ENCODE peak calls at places on chromosomes 5 and 9, in five cellular contexts. N is H9, P is neuronal stem cell, I is trophoblast cell, J is H1. K is an unnamed sample.

GRCh38 chr5:109654455-109654854 is 35.3 kb upstream of the MAN2A1 start:
- DNase-seq in N (no peak), P (no peak), I (no peak), J (no peak), K (no peak)

GRCh38 chr5:88660326-88660946 is 222.5 kb downstream of the MEF2C start:
- DNase-seq in N (peak; percentile 31), P (no peak), I (no peak), J (no peak), K (peak; percentile 39)

GRCh38 chr5:17039170-17039569 is 103.1 kb upstream of the MYO10 start:
- DNase-seq in N (no peak), P (no peak), I (no peak), J (no peak), K (no peak)

GRCh38 chr5:149799119-149799623 is 69.1 kb downstream of the PPARGC1B start:
- DNase-seq in N (no peak), P (no peak), I (no peak), J (no peak), K (peak; percentile 92)

GRCh38 chr9:87834357-87834756 is 48.3 kb upstream of the SPATA31E1 start:
- DNase-seq in N (peak; percentile 91), P (no peak), I (no peak), J (peak; percentile 49), K (no peak)

GRCh38 chr9:126162611-126163381 is 163.8 kb upstream of the MVB12B start:
- DNase-seq in N (no peak), P (no peak), I (no peak), J (no peak), K (no peak)

GRCh38 chr9:89523948-89524347 is 26.0 kb upstream of the SEMA4D start:
- DNase-seq in N (no peak), P (no peak), I (no peak), J (no peak), K (peak; percentile 14)

GRCh38 chr9:124356745-124357390 is 58.4 kb downstream of the PSMB7 start:
- DNase-seq in N (no peak), P (no peak), I (no peak), J (no peak), K (no peak)

GRCh38 chr9:131228096-131228495 is 48.2 kb downstream of the FAM78A start:
- DNase-seq in N (no peak), P (no peak), I (no peak), J (no peak), K (no peak)

GRCh38 chr9:136740491-136740890 is 2.2 kb downstream of the LCN10 start:
- DNase-seq in N (no peak), P (no peak), I (no peak), J (no peak), K (no peak)

GRCh38 chr9:123929177-123929869 is 603 bp downstream of the DENND1A start:
- DNase-seq in N (peak; percentile 37), P (no peak), I (peak; percentile 20), J (no peak), K (no peak)

GRCh38 chr9:113148996-113149960 is 1.5 kb upstream of the SLC31A2 start:
- DNase-seq in N (no peak), P (no peak), I (no peak), J (no peak), K (no peak)

GRCh38 chr9:121282309-121283071 is 14.5 kb downstream of the GSN start:
- DNase-seq in N (no peak), P (no peak), I (peak; percentile 35), J (no peak), K (peak; percentile 47)
- H3K23ac ChIP-seq in N (no peak overlapping the region), P (no peak overlapping the region), I (no peak overlapping the region), J (no peak overlapping the region), K (peak overlapping the region; percentile 87)

DNA sequence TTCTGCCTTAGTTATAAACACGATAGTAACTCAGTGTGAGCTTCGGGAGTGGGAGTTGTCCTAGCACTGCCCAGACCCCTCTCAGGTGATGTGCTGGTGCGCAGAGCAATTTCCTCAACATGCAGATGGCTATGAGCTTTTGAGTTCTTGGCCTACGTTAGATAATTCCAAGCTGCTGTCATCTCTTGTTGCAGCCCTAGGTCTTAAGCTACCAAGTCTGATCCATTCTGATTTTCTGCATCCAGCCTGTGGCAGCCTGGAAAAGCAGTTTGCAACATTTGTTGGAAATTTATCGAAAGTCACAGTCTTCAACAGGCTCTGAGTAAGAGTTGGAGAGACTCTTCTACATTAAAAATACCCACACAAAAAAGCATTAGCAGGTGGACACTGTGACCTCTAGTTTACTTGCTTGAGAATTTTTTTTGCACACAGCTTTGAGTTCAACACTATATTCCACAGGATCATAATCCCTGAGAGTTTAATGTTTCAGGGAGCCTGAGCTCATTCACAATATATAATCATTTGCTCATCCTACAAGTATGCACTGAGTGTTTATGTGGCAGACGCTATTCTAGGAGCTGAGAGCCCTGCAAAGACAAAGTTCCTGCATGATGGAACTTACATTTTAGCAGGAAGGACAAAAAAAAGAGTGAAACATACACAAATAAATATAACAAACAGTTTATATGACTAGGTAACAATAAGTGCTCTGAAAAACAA is 91.6 kb downstream of the UBE2QL1 start:
- DNase-seq in N (no peak), P (no peak), I (no peak), J (no peak), K (no peak)
- H2BK12ac ChIP-seq in N (no peak overlapping the region), P (no peak overlapping the region), I (no peak overlapping the region), J (no peak overlapping the region), K (no peak overlapping the region)

GRCh38 chr5:6383376-6383775 is 5.0 kb upstream of the MED10 start:
- DNase-seq in N (no peak), P (no peak), I (no peak), J (no peak), K (no peak)
- H3K23ac ChIP-seq in N (no peak overlapping the region), P (peak overlapping the region; percentile 35), I (no peak overlapping the region), J (no peak overlapping the region), K (no peak overlapping the region)

DNA sequence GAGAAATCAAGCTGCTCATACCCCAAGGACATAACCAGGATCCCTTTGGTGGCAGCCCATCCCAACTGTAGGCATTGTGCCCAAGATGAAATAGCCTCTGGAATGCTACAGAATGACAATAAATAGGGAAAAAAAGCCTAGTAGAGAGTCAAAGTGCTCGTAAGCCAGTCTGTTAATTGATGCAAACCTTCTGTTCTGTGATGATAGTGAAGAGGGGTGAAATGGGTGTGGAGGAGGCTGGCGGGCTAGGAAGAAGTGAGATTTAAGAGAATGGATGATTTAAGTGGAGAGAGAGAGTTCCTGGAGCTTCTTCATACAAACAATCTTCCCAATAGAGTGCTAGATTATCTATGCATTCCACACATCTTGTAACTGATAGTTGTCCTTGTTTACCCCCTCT is 301.0 kb upstream of the PCSK5 start:
- DNase-seq in N (no peak), P (no peak), I (no peak), J (no peak), K (no peak)
- H2BK12ac ChIP-seq in N (no peak overlapping the region), P (no peak overlapping the region), I (no peak overlapping the region), J (no peak overlapping the region), K (no peak overlapping the region)

GRCh38 chr5:57884346-57885102 is 401.9 kb upstream of the ACTBL2 start:
- DNase-seq in N (no peak), P (no peak), I (peak; percentile 80), J (no peak), K (no peak)

GRCh38 chr5:57891443-57891842 is 408.8 kb upstream of the ACTBL2 start:
- DNase-seq in N (peak; percentile 45), P (no peak), I (no peak), J (no peak), K (no peak)

GRCh38 chr5:57889558-57889957 is 406.9 kb upstream of the ACTBL2 start:
- DNase-seq in N (no peak), P (no peak), I (peak; percentile 90), J (no peak), K (peak; percentile 67)

DNA sequence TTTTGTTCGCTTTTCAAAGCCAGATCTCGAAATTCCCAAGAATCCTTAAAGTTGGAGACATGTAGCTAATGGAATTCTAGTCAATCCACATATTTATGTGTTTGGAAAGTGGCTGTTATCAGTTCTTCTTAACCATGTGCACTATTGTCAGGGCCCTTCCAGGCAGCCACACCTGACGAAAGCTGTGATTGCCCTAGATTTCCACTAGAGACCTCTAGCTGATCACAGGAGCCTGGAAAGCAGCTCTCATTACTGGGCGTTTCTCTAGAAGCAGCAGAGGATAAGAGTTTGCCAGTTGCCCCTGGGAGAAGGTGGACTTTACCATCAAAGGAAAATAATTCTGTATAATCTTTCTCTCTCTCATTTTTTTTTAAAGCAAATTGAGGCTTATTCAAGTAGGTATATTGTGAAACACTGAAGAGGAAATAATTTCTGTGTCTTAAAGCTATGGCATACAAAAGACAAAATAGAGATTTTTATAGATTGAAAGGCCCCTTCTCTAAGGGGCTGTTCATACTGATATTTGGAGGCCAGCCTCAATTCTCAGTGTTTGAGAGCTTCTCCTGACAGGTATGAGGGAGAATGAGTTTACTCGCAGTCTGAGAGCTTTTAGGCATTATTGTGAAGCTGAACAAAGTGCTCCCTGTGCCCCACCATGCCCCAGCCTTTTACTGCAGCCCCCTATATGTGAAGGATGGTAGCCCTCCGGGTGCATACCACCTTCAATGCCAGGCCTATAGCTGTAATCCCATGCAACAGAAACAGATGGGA is 405.4 kb upstream of the ACTBL2 start:
- DNase-seq in N (peak; percentile 53), P (peak; percentile 43), I (peak; percentile 92), J (no peak), K (peak; percentile 62)
- H3K23ac ChIP-seq in N (no peak overlapping the region), P (no peak overlapping the region), I (no peak overlapping the region), J (no peak overlapping the region), K (no peak overlapping the region)

DNA sequence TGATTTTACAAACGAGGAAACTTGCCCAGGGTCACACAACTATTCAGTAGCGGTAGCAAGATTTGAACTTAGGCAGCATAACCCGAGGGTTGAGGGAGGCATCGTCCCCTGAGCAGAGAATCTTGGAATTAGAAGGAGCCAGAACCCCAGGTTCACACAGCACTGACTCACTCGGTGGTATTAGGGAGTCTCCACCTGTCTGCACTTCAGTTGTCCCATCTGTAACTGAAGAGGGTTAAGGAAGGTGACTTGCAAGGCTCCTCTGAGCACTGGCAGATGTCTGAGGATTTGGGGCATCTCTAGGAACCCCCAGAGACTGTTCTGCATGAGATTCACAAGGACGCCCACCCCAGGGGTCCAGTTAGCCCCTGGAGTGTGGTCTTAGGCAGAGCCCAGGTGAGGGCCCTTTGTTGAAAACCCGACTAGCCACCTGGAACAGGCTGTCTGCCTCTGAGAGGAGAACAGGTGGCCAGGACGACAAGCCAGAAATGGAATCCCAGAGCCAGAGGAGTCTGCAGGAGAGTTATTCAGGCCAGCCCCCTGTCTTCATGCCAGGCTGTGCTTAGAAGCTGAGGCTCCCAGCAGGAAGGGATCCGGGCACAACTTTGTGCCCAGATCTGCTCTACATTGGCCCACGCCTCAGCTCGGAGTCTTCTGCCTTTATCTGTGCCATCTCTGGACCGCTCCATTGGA is 50.0 kb upstream of the ORM1 start:
- DNase-seq in N (no peak), P (no peak), I (no peak), J (no peak), K (no peak)
- H2BK12ac ChIP-seq in N (no peak overlapping the region), P (no peak overlapping the region), I (no peak overlapping the region), J (no peak overlapping the region), K (no peak overlapping the region)

DNA sequence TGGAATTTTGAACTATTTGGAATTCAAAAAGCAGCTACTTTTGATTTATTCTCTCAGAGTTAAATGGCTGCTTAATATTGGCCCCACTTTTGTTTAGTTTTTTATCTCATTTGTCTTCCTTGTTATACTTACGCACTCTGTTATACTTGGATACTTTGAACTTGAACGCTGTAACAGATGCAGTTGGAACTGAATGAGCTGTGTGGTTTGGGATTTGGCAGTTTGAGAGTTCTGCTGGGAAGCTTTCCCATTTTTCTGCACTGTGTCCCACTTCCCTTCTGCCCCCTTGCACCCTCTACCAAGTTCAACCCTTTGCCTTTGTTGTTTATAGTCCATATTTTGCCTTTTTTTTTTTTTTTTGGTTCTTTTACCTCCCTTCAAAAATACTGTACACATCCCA is 3.8 kb downstream of the RHOBTB3 start:
- DNase-seq in N (no peak), P (no peak), I (no peak), J (no peak), K (no peak)
- H3K23ac ChIP-seq in N (no peak overlapping the region), P (no peak overlapping the region), I (no peak overlapping the region), J (no peak overlapping the region), K (no peak overlapping the region)